ENCODE peak calls at places on chromosomes 11 and 22, in nine cellular contexts. L is suprapubic skin, R is sigmoid colon, U is stomach, G is A549, W is K562, H is GM12878, J is SK-N-SH, T is esophagus muscularis mucosa. P is an unnamed sample.

GRCh38 chr22:39448205-39449054 is 8.4 kb upstream of the MGAT3 start:
- DNase-seq in T (no peak), W (no peak), J (no peak), U (peak), G (no peak), R (no peak), H (no peak), L (no peak), P (no peak)

GRCh38 chr11:62921573-62922188 is 518 bp upstream of the CHRM1 start:
- DNase-seq in L (no peak), T (no peak), U (peak), J (peak), W (peak), G (no peak), H (no peak), R (no peak), P (no peak)

GRCh38 chr11:61037694-61038093 is 64.6 kb upstream of the CD5 start:
- DNase-seq in G (no peak), T (no peak), L (no peak), H (no peak), U (peak), W (no peak), J (no peak), R (peak), P (peak)

GRCh38 chr11:18668131-18668530 is 30.4 kb upstream of the TMEM86A start:
- DNase-seq in T (no peak), U (no peak), R (no peak), H (no peak), J (no peak), G (no peak), L (no peak), W (no peak), P (no peak)

GRCh38 chr11:124920870-124921609 is 2.0 kb downstream of the HEPN1 start:
- DNase-seq in U (peak), W (no peak), L (peak), G (peak), H (no peak), J (peak), T (no peak), R (peak), P (peak)

GRCh38 chr22:42696331-42696967 is 24.2 kb downstream of the A4GALT start:
- DNase-seq in T (no peak), H (no peak), W (no peak), L (no peak), G (no peak), U (no peak), R (no peak), J (no peak), P (no peak)

GRCh38 chr11:113192121-113192925 is 122.1 kb upstream of the TTC12 start:
- DNase-seq in T (no peak), R (no peak), G (no peak), H (no peak), U (no peak), J (peak), L (no peak), W (no peak), P (no peak)

GRCh38 chr11:78078218-78079167 is 1.2 kb downstream of the NDUFC2 start:
- DNase-seq in G (no peak), U (no peak), H (no peak), T (no peak), J (no peak), R (no peak), L (no peak), W (no peak), P (no peak)

GRCh38 chr11:133064152-133064877 is 468.0 kb downstream of the OPCML start:
- DNase-seq in W (no peak), T (peak), G (no peak), U (peak), J (peak), R (peak), H (no peak), L (peak), P (peak)

GRCh38 chr11:115418626-115419025 is 85.6 kb downstream of the CADM1 start:
- DNase-seq in W (no peak), T (no peak), G (no peak), J (no peak), L (no peak), R (no peak), H (no peak), U (no peak), P (no peak)

GRCh38 chr22:43631201-43631600 is 180.9 kb downstream of the EFCAB6 start:
- DNase-seq in U (no peak), T (peak), L (no peak), J (no peak), G (no peak), R (no peak), W (no peak), H (no peak), P (no peak)

GRCh38 chr11:15038963-15039362 is 34.4 kb upstream of the CALCB start:
- DNase-seq in U (no peak), T (no peak), H (no peak), W (no peak), G (peak), J (peak), L (no peak), R (no peak), P (no peak)

GRCh38 chr22:37163618-37164534 is 14.2 kb upstream of the IL2RB start:
- DNase-seq in G (no peak), T (no peak), U (no peak), W (no peak), R (no peak), H (peak), J (no peak), L (no peak), P (no peak)

GRCh38 chr22:20108757-20109230 is 7.1 kb upstream of the RANBP1 start:
- DNase-seq in G (no peak), J (no peak), H (no peak), L (no peak), W (no peak), R (no peak), U (no peak), T (no peak), P (no peak)

GRCh38 chr22:46592390-46592872 is 27.8 kb upstream of the GRAMD4 start:
- DNase-seq in T (no peak), R (peak), W (peak), L (no peak), G (no peak), H (no peak), J (no peak), U (no peak), P (no peak)

GRCh38 chr11:92269021-92269420 is 44.4 kb downstream of the FAT3 start:
- DNase-seq in T (no peak), W (no peak), U (no peak), J (no peak), H (no peak), G (peak), R (no peak), L (no peak), P (no peak)

GRCh38 chr22:17562906-17563870 is at the start of gene SLC25A18:
- DNase-seq in T (no peak), R (peak), H (no peak), W (peak), G (no peak), L (no peak), U (no peak), J (no peak), P (no peak)

GRCh38 chr11:56410801-56411200 is 1.7 kb upstream of the OR5AL1 start:
- DNase-seq in H (no peak), R (no peak), W (no peak), T (no peak), L (no peak), U (no peak), G (no peak), J (no peak), P (no peak)

GRCh38 chr11:2814751-2815150 is 70.8 kb downstream of the CDKN1C start:
- DNase-seq in U (no peak), L (no peak), H (no peak), G (no peak), R (no peak), J (no peak), T (no peak), W (no peak), P (no peak)

GRCh38 chr22:33687464-33687863 is 232.8 kb downstream of the LARGE1 start:
- DNase-seq in U (no peak), T (no peak), W (no peak), J (no peak), R (no peak), L (no peak), G (no peak), H (no peak), P (no peak)

GRCh38 chr22:49299821-49300231 is 527.8 kb downstream of the BRD1 start:
- DNase-seq in L (peak), J (no peak), W (no peak), H (no peak), U (peak), T (peak), R (no peak), G (no peak), P (no peak)

GRCh38 chr11:112652786-112653390 is 308.3 kb upstream of the NCAM1 start:
- DNase-seq in U (no peak), L (no peak), T (peak), W (no peak), J (no peak), G (no peak), R (no peak), H (no peak), P (no peak)

GRCh38 chr11:94129505-94130335 is 1.1 kb downstream of the PANX1 start:
- DNase-seq in R (no peak), J (no peak), H (no peak), G (no peak), T (peak), U (no peak), L (no peak), W (no peak), P (no peak)

GRCh38 chr11:4636136-4636535 is 1.1 kb upstream of the OR51D1 start:
- DNase-seq in W (no peak), H (no peak), R (no peak), J (no peak), T (no peak), G (no peak), L (no peak), U (no peak), P (no peak)

GRCh38 chr22:23823331-23823791 is 15.4 kb downstream of the DERL3 start:
- DNase-seq in W (no peak), T (no peak), G (no peak), R (peak), L (no peak), H (no peak), U (no peak), J (no peak), P (no peak)

GRCh38 chr11:3229673-3230630 is 2.3 kb downstream of the MRGPRE start:
- DNase-seq in T (no peak), H (no peak), J (peak), U (no peak), G (no peak), R (no peak), L (no peak), W (no peak), P (no peak)

GRCh38 chr11:12164061-12165014 is 53.9 kb downstream of the MICAL2 start:
- DNase-seq in H (no peak), U (no peak), R (peak), G (peak), J (no peak), T (no peak), L (no peak), W (no peak), P (no peak)

GRCh38 chr11:10561947-10562346 is 6.5 kb downstream of the LYVE1 start:
- DNase-seq in T (no peak), L (no peak), G (no peak), U (no peak), R (no peak), H (no peak), W (no peak), J (no peak), P (no peak)

DNA sequence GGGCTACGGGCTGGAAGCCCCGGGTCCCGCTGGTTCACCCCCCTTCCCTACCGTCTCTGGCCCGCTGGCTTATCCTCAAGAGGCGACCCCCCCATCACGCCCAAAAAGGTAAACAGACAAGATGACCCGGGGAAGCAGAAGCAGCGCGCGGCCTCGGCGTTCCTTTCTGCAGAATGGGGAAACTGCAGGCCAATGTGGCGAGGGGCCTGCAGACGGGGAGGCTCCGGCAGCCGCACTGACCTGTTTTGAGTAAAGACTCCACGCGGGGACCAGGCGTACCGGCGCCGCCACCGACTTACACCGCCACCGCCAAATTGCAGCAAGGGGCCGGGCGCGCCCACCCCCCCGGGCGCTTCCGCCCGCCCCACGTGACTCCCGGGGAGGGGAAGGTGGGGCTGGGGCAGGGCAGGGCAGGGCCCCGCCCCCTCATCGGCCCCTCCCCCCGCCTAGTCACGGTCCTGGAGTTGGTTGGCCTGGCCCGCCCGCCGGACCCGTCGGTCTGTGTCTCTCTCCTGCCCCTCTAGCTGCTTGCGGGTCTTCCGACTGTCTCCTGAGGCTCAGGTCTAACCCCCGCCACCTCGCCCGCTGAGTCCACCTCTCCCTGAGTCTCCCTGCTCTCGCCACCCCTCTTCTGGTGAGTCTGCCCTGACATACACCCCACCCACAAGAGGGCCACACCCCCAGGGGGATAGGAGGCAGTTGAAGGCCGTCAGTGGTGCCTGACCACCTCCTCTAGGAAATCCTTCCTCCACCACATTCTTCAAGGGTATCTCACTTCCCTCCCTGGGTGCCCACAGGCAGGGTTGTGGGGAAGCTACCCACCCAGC is at the start of gene ARAP1:
- DNase-seq in R (peak), H (no peak), L (peak), T (no peak), W (peak), G (peak), J (peak), U (peak), P (peak)
- TF ChIP-seq EP300 in R (no peak), H (no peak), L (no peak), T (no peak), W (no peak), G (no peak), J (no peak), U (no peak), P (no peak)

DNA sequence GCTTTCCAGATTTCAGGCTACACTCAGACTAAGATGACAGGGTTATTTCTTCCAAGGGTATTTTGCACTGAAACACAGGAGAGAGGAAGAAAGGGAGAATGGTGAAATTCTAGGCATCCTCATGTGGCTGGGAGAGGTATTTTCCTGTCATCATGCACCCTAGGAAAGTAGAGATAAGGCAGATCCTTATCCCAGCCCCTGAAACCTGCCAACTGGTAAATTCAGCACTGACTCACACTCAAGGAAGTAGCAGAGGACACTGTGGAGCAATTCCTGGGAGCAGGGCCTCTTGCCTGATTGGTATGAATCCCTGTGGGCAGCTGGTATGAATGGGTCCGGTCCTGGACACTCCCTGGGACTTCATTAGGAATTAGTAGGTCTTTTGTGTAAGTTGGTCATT is 37.6 kb upstream of the SLC5A1 start:
- DNase-seq in W (no peak), J (no peak), U (no peak), G (peak), T (no peak), H (no peak), L (no peak), R (no peak), P (no peak)
- TF ChIP-seq EP300 in W (no peak), J (no peak), U (no peak), G (no peak), T (no peak), H (no peak), L (no peak), R (no peak), P (no peak)

DNA sequence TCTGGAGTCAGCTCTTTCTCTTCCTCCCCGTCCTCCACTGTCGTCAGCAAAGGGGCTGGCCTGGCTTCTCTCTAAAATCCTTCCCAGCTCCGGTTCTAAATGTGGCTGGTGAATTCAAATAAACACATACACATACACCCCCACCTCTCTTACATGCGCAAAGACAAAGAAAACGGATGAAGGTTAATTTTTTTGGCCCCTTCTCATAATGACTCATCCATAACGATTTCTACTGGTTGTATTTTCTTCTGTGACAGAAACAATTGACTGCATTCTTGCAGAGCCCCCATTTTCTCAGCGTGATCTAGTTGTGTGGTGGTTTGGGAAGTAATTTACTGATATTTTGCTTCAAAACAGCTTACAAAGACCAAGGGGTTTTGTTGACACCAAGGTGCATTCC is 130.0 kb upstream of the NTM start:
- DNase-seq in R (no peak), G (no peak), H (no peak), J (no peak), U (no peak), W (no peak), L (no peak), T (peak), P (no peak)
- TF ChIP-seq EP300 in R (no peak), G (no peak), H (no peak), J (no peak), U (no peak), W (no peak), L (no peak), T (no peak), P (no peak)

GRCh38 chr11:128181090-128181485 is 406.3 kb downstream of the ETS1 start:
- DNase-seq in R (no peak), G (no peak), T (no peak), L (no peak), H (no peak), U (no peak), W (no peak), J (no peak), P (no peak)

GRCh38 chr11:128179049-128179448 is 408.3 kb downstream of the ETS1 start:
- DNase-seq in L (no peak), R (no peak), G (no peak), H (no peak), J (peak), T (no peak), W (no peak), U (no peak), P (no peak)

GRCh38 chr11:128179512-128179911 is 407.8 kb downstream of the ETS1 start:
- DNase-seq in R (no peak), H (no peak), U (no peak), J (peak), G (no peak), L (no peak), T (no peak), W (no peak), P (no peak)

GRCh38 chr11:128181984-128182383 is 405.4 kb downstream of the ETS1 start:
- DNase-seq in W (no peak), R (no peak), H (no peak), L (no peak), U (no peak), T (no peak), G (no peak), J (no peak), P (no peak)

GRCh38 chr11:128180446-128181089 is 406.8 kb downstream of the ETS1 start:
- DNase-seq in L (no peak), R (no peak), W (no peak), J (no peak), U (no peak), G (peak), T (no peak), H (no peak), P (no peak)
- TF ChIP-seq EP300 in L (no peak), R (no peak), W (no peak), J (no peak), U (no peak), G (no peak), T (no peak), H (no peak), P (no peak)

P was measured in ovary.